ENCODE peak calls at places on chromosomes 5 and 9, in six cellular contexts. P is AG04450, T is WERI-Rb-1, B is astrocyte of the spinal cord, H is HCT116, Y is cardiac muscle cell. N is an unnamed sample.

GRCh38 chr9:38008168-38009034 is 60.6 kb downstream of the SHB start:
- DNase-seq in B (peak; percentile 93), P (peak; percentile 56), T (no peak), H (peak; percentile 82), Y (no peak), N (peak; percentile 86)

GRCh38 chr9:89748020-89748670 is 143.3 kb downstream of the GADD45G start:
- DNase-seq in B (no peak), P (no peak), T (no peak), H (no peak), Y (no peak), N (no peak)

GRCh38 chr9:89080193-89080592 is 88.9 kb downstream of the S1PR3 start:
- DNase-seq in H (no peak), T (no peak), Y (no peak), P (no peak), B (no peak), N (peak; percentile 73)

GRCh38 chr5:75389430-75389829 is 52.4 kb downstream of the HMGCR start:
- DNase-seq in B (no peak), H (no peak), T (no peak), Y (no peak), P (no peak), N (no peak)

GRCh38 chr5:180395540-180396274 is 42.6 kb upstream of the GFPT2 start:
- DNase-seq in P (no peak), Y (no peak), B (no peak), H (no peak), T (no peak), N (no peak)

GRCh38 chr9:100309992-100310391 is 42.8 kb downstream of the TEX10 start:
- DNase-seq in H (no peak), P (no peak), T (no peak), Y (no peak), B (no peak), N (peak; percentile 58)

GRCh38 chr5:1009359-1010180 is 968 bp downstream of the NKD2 start:
- DNase-seq in Y (no peak), H (no peak), T (peak; percentile 22), P (no peak), B (no peak), N (no peak)

GRCh38 chr5:77852514-77853352 is 76.6 kb upstream of the TBCA start:
- DNase-seq in H (no peak), P (no peak), T (peak; percentile 84), Y (peak; percentile 85), B (peak; percentile 69), N (peak; percentile 59)

GRCh38 chr9:116566677-116567488 is 120.2 kb upstream of the TRIM32 start:
- DNase-seq in H (no peak), Y (peak; percentile 32), B (peak; percentile 67), T (no peak), P (peak; percentile 18), N (peak; percentile 44)

GRCh38 chr5:43711496-43711895 is 108.5 kb downstream of the NNT start:
- DNase-seq in B (peak; percentile 56), P (no peak), T (no peak), H (peak; percentile 4), Y (no peak), N (peak; percentile 42)

GRCh38 chr5:138573223-138573622 is 2.0 kb downstream of the HSPA9 start:
- DNase-seq in H (no peak), B (no peak), Y (no peak), P (no peak), T (no peak), N (no peak)

GRCh38 chr5:102986074-102986473 is 133.9 kb downstream of the GIN1 start:
- DNase-seq in P (no peak), Y (no peak), H (no peak), B (no peak), T (no peak), N (no peak)

GRCh38 chr5:135930029-135930948 is 24.5 kb downstream of the LECT2 start:
- DNase-seq in H (no peak), B (no peak), P (no peak), T (peak; percentile 70), Y (peak; percentile 18), N (no peak)

GRCh38 chr9:3909966-3910650 is 384.3 kb upstream of the RFX3 start:
- DNase-seq in B (no peak), H (no peak), P (no peak), T (no peak), Y (no peak), N (peak; percentile 25)

GRCh38 chr5:65013141-65013540 is 244.4 kb downstream of the CWC27 start:
- DNase-seq in B (peak; percentile 53), P (no peak), H (no peak), Y (no peak), T (no peak), N (peak; percentile 63)

GRCh38 chr5:110054240-110054639 is 364.5 kb downstream of the MAN2A1 start:
- DNase-seq in Y (peak; percentile 68), P (no peak), H (peak; percentile 1), B (peak; percentile 87), T (no peak), N (peak; percentile 45)

GRCh38 chr9:97398999-97399758 is 12.7 kb upstream of the TDRD7 start:
- DNase-seq in P (peak; percentile 30), Y (peak; percentile 83), B (peak; percentile 65), H (peak; percentile 73), T (peak; percentile 81), N (peak; percentile 77)

GRCh38 chr9:112380771-112381181 is 868 bp downstream of the HSDL2 start:
- DNase-seq in H (no peak), T (no peak), P (no peak), Y (peak; percentile 32), B (peak; percentile 43), N (peak; percentile 29)

GRCh38 chr5:165187815-165188214 is 1682.4 kb downstream of the MAT2B start:
- DNase-seq in H (no peak), T (no peak), B (no peak), P (no peak), Y (no peak), N (no peak)

GRCh38 chr5:322281-322941 is 897 bp downstream of the AHRR start:
- DNase-seq in T (no peak), P (no peak), H (no peak), Y (no peak), B (no peak), N (peak; percentile 56)

GRCh38 chr9:86354882-86355399 is 731 bp upstream of the TUT7 start:
- DNase-seq in T (no peak), P (no peak), H (no peak), B (no peak), Y (no peak), N (peak; percentile 32)

GRCh38 chr9:114880276-114880891 is 50.0 kb downstream of the TNFSF8 start:
- DNase-seq in P (no peak), H (no peak), T (no peak), B (no peak), Y (no peak), N (no peak)

GRCh38 chr9:130861372-130862180 is 26.5 kb downstream of the ABL1 start:
- DNase-seq in H (no peak), P (no peak), Y (no peak), B (no peak), T (no peak), N (peak; percentile 51)

GRCh38 chr5:144142030-144142825 is 28.2 kb downstream of the YIPF5 start:
- DNase-seq in H (peak; percentile 12), Y (peak; percentile 47), B (peak; percentile 60), T (no peak), P (peak; percentile 7), N (peak; percentile 65)

DNA sequence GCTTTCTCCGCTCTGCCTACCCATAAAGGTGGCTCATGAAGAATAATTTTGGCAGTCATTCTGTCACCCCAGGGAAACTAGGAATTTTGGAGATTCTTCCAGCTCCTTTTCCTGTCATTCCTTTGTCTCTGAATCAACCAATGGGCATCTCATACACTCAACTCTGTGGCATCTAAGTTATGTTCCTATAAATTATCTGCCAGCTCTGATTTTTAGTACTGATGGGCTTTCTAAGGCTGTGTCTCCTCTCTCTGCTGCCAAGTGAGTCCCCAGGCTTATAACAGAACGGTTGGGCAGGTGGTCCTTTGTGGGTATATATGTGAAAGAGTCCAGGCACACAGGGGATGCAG is 226.8 kb downstream of the NMUR2 start:
- DNase-seq in P (no peak), B (no peak), H (no peak), Y (no peak), T (no peak), N (no peak)
- TF ChIP-seq CTCF in P (no peak), B (no peak), H (no peak), Y (no peak), T (no peak), N (no peak)

GRCh38 chr5:56827923-56828322 is 12.6 kb downstream of the MAP3K1 start:
- DNase-seq in B (no peak), H (no peak), T (no peak), Y (no peak), P (no peak), N (no peak)

GRCh38 chr5:56829137-56829536 is 13.8 kb downstream of the MAP3K1 start:
- DNase-seq in B (no peak), T (no peak), H (peak; percentile 81), P (no peak), Y (no peak), N (no peak)

GRCh38 chr5:56825222-56825824 is 10.0 kb downstream of the MAP3K1 start:
- DNase-seq in Y (peak; percentile 34), B (no peak), T (no peak), P (no peak), H (no peak), N (no peak)

GRCh38 chr5:56824019-56824418 is 8.7 kb downstream of the MAP3K1 start:
- DNase-seq in T (no peak), H (no peak), Y (no peak), P (no peak), B (no peak), N (no peak)

DNA sequence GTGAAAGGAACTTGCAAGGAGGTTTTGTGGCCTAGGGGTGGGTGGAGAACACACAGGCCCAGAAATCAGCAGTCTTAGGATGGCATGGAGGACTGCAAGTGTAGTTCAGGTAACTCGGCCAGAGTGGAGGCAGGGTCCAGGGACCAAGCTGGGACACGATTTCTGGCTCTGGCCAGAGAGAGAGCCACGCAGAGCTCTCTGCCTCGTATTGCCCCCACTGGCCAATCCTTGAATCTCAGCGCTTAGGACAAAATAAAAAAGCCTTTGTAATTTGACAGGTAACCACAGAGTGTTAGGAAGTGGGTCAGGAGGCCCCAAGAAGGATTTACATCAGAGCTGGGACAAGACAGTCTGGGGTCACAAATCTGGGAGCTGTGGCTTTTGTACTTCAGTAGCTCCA is 11.7 kb downstream of the MAP3K1 start:
- DNase-seq in Y (no peak), P (no peak), B (no peak), H (no peak), T (peak; percentile 34), N (no peak)
- H3K4me3 ChIP-seq in Y (no peak overlapping the region), P (no peak overlapping the region), B (no peak overlapping the region), H (no peak overlapping the region), T (no peak overlapping the region), N (no peak overlapping the region)

DNA sequence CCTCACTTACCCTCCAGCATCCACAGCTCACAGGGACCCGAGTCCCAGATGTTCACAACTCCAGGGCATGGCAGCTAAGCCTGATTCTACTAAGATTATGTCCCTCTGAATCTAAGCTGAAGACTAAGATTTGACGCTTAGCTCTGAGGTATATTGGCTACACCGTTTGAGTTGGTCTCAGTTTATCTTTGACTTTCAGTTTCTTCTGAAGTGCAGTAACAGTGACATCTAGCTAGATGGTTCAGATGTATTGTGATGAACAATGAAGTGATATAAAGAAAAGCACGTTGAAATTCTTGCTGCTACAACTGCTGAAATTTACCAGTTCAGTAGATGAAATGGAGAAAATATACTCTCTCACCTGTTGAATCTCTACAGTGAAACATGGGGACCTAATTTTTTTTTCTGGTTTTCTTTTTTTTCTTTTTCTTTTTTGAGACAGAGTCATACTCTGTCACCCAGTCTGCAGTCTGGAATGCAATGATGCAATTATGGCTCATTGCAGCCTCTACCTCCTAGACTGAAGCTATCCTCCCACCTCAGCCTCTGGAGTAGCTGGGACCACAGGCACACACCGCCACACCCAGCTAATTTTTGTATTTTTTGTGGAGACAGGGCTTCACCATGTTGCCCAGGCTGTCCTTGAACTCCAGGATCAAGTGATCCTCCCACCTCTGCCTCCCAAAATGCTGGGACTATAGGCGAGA is 15.7 kb downstream of the RFK start:
- DNase-seq in H (no peak), P (no peak), T (peak; percentile 61), B (no peak), Y (no peak), N (no peak)
- TF ChIP-seq CTCF in H (no peak), P (no peak), T (no peak), B (no peak), Y (no peak), N (no peak)

GRCh38 chr5:154191467-154192261 is 1.1 kb downstream of the GALNT10 start:
- DNase-seq in Y (no peak), B (peak; percentile 34), H (no peak), T (no peak), P (no peak), N (peak; percentile 45)
- H3K4me3 ChIP-seq in Y (no peak overlapping the region), B (peak overlapping the region; percentile 68), H (peak overlapping the region; percentile 88), T (no peak overlapping the region), P (peak overlapping the region; percentile 77), N (peak overlapping the region; percentile 93)

N was measured in AG10803.